ENCODE peak calls at places on chromosomes 7 and 10, in eight cellular contexts. E, D, V, H, J, O, I and A are unnamed samples.

GRCh38 chr7:155298834-155299538 is 1.3 kb downstream of the INSIG1 start:
- DNase-seq in E (peak; percentile 97), D (peak; percentile 83), V (peak; percentile 98), H (peak; percentile 94), J (peak; percentile 97), O (peak; percentile 95), I (peak; percentile 97), A (peak; percentile 92)

GRCh38 chr7:148116954-148117353 is 473.6 kb upstream of the C7orf33 start:
- DNase-seq in E (no peak), D (no peak), V (no peak), H (no peak), J (no peak), O (no peak), I (no peak), A (no peak)

GRCh38 chr7:100444311-100445278 is 8.3 kb upstream of the PPP1R35 start:
- DNase-seq in E (peak; percentile 92), D (no peak), V (no peak), H (peak; percentile 67), J (peak; percentile 89), O (no peak), I (peak; percentile 75), A (peak; percentile 47)

GRCh38 chr10:58023341-58024073 is 244.2 kb downstream of the IPMK start:
- DNase-seq in E (peak; percentile 96), D (no peak), V (no peak), H (no peak), J (peak; percentile 87), O (peak; percentile 71), I (no peak), A (peak; percentile 84)

GRCh38 chr10:6121144-6121543 is 32.3 kb downstream of the RBM17 start:
- DNase-seq in E (no peak), D (no peak), V (no peak), H (no peak), J (no peak), O (no peak), I (no peak), A (no peak)

GRCh38 chr10:1581189-1581588 is 156.1 kb downstream of the ADARB2 start:
- DNase-seq in E (no peak), D (no peak), V (no peak), H (no peak), J (no peak), O (no peak), I (no peak), A (no peak)

GRCh38 chr7:135911091-135911490 is 66.1 kb downstream of the MTPN start:
- DNase-seq in E (no peak), D (no peak), V (no peak), H (no peak), J (no peak), O (no peak), I (no peak), A (no peak)

GRCh38 chr7:44615149-44615611 is 8.8 kb downstream of the OGDH start:
- DNase-seq in E (peak; percentile 35), D (no peak), V (peak; percentile 85), H (no peak), J (no peak), O (no peak), I (peak; percentile 79), A (no peak)

GRCh38 chr10:94351089-94351488 is 11.7 kb downstream of the NOC3L start:
- DNase-seq in E (no peak), D (no peak), V (no peak), H (no peak), J (no peak), O (no peak), I (no peak), A (no peak)

DNA sequence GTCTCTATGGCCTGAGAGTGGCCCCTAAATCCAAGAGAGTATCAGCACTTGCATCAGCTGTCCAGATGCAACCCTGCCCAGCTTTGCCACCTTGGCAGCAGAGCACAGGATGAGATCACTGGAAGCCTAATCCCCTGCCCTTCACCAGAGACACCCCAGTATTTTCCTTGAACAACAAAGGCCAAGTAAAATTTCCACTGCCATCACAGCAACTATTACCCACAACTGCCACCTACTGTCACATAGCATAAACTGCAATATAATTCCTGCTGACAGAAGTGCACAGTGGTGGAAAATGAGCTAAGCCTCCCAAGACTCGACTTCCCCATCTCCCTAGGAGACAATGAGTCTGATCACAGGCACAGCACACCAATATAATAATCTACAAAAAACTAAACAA is 462.8 kb upstream of the ZWINT start:
- DNase-seq in E (peak; percentile 6), D (no peak), V (no peak), H (no peak), J (no peak), O (no peak), I (no peak), A (no peak)
- TF ChIP-seq CTCF in E (peak; percentile 32), D (peak; percentile 51), V (no peak), H (peak; percentile 26), J (no peak), O (peak; percentile 63), I (no peak), A (peak; percentile 24)

GRCh38 chr7:149427096-149427680 is 33.7 kb downstream of the ZNF777 start:
- DNase-seq in E (no peak), D (no peak), V (no peak), H (no peak), J (no peak), O (no peak), I (no peak), A (no peak)

GRCh38 chr7:149420006-149420405 is 40.9 kb downstream of the ZNF777 start:
- DNase-seq in E (no peak), D (no peak), V (no peak), H (no peak), J (no peak), O (no peak), I (no peak), A (no peak)

GRCh38 chr7:149422914-149423285 is 38.0 kb downstream of the ZNF777 start:
- DNase-seq in E (no peak), D (no peak), V (no peak), H (peak; percentile 42), J (no peak), O (no peak), I (no peak), A (no peak)

GRCh38 chr7:149423441-149423970 is 37.4 kb downstream of the ZNF777 start:
- DNase-seq in E (no peak), D (no peak), V (no peak), H (no peak), J (no peak), O (no peak), I (no peak), A (no peak)

DNA sequence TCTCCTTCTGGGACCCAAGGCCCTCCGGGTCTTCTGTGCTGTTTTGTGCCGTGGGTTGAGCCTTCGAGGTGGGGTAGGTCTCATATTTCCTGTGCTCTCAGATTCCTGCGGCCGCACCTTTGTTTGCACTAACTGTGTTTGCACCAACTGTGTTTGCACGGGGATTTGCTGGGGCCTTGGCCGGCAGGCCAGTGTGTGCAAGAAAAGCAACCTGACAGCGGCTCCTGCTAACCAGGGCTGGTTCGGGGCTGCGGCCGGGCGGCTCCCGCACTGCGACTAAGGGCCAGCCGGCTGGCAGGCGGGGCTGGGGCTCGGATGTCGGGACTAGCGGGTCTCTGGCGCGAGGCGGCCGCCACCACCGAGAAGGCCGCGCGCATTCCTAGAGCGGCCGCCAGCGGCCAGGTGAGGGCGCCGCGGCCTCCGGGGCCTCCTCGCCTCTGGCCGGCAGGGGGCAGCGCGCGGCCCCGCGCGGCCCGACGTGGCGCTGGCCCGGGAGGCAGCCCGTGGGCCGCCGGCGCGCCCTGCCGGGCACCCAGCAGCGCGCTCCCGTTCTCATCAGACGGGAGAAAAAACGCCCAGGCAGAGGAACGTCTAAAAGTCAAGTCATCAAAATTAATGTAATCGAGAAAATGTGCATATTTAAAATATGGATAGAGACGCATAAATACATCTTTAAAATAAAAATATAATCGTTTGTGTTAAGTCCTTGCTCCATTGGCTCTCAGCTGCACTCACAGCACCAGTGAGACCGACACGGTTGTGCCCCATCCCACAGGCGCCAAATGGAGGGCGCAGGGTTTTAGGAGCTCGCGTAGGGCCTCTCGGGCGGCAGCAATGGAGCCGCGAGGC is 38.6 kb downstream of the ZNF777 start:
- DNase-seq in E (peak; percentile 68), D (peak; percentile 46), V (peak; percentile 49), H (peak; percentile 76), J (peak; percentile 69), O (peak; percentile 69), I (no peak), A (no peak)
- TF ChIP-seq CTCF in E (peak; percentile 22), D (peak; percentile 67), V (peak; percentile 9), H (peak; percentile 56), J (peak; percentile 29), O (peak; percentile 43), I (peak; percentile 67), A (peak; percentile 68)

DNA sequence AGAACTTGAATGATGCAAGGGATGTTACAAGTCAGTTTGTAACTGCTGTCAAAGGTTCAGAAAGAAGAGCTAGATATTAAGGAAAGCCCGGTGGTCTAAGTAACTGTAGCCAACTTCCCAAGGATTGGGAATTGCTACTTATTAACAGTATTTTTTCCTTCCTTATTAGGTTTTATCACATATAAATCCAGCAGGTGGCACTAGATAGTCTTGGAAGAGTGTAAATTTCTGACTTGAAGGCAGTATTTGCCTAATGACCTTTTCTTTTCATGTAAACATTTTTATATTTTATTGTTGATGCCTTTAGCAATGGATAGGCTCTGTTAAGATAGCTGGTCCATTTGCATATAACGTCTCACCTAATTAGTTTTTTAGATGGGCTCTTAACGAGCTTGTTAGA is 51.2 kb downstream of the ANLN start:
- DNase-seq in E (peak; percentile 56), D (no peak), V (no peak), H (no peak), J (peak; percentile 64), O (peak; percentile 51), I (no peak), A (peak; percentile 33)
- TF ChIP-seq CTCF in E (peak; percentile 38), D (peak; percentile 65), V (no peak), H (peak; percentile 53), J (peak; percentile 54), O (peak; percentile 74), I (peak; percentile 55), A (peak; percentile 80)

GRCh38 chr10:89390875-89391576 is 1.4 kb upstream of the IFIT1 start:
- DNase-seq in E (no peak), D (no peak), V (no peak), H (no peak), J (no peak), O (no peak), I (no peak), A (no peak)
- TF ChIP-seq CTCF in E (no peak), D (no peak), V (no peak), H (no peak), J (no peak), O (no peak), I (no peak), A (no peak)

GRCh38 chr7:18354108-18354507 is 141.4 kb upstream of the HDAC9 start:
- DNase-seq in E (no peak), D (no peak), V (no peak), H (no peak), J (no peak), O (no peak), I (no peak), A (no peak)

GRCh38 chr7:18356195-18356645 is 139.3 kb upstream of the HDAC9 start:
- DNase-seq in E (peak; percentile 75), D (peak; percentile 6), V (no peak), H (no peak), J (peak; percentile 55), O (peak; percentile 54), I (no peak), A (peak; percentile 10)

GRCh38 chr7:18361756-18362155 is 133.8 kb upstream of the HDAC9 start:
- DNase-seq in E (no peak), D (no peak), V (no peak), H (no peak), J (peak; percentile 38), O (no peak), I (no peak), A (no peak)

GRCh38 chr7:18354686-18355085 is 140.9 kb upstream of the HDAC9 start:
- DNase-seq in E (no peak), D (no peak), V (no peak), H (no peak), J (peak; percentile 16), O (no peak), I (no peak), A (no peak)

GRCh38 chr7:18357691-18358090 is 137.9 kb upstream of the HDAC9 start:
- DNase-seq in E (peak; percentile 35), D (no peak), V (no peak), H (no peak), J (no peak), O (no peak), I (no peak), A (peak; percentile 15)
- TF ChIP-seq CTCF in E (peak; percentile 26), D (peak; percentile 37), V (no peak), H (no peak), J (peak; percentile 23), O (peak; percentile 33), I (no peak), A (peak; percentile 71)